ENCODE peak calls at places on chromosomes 11 and 22, in eight cellular contexts. J, L, M, V, X, N, B and R are unnamed samples.

GRCh38 chr11:134340354-134340964 is 8.7 kb downstream of the GLB1L2 start:
- DNase-seq in M (no peak), N (no peak), X (no peak), V (peak), B (no peak), L (no peak), J (peak), R (no peak)

GRCh38 chr22:44944891-44945600 is 64.8 kb downstream of the PHF21B start:
- DNase-seq in V (peak), L (no peak), N (no peak), B (no peak), X (no peak), M (no peak), J (no peak), R (no peak)

GRCh38 chr11:122287401-122287800 is 171.4 kb upstream of the BLID start:
- DNase-seq in N (no peak), X (no peak), M (no peak), B (no peak), J (no peak), V (no peak), L (no peak), R (no peak)

GRCh38 chr22:30880181-30880601 is 88.4 kb downstream of the MORC2 start:
- DNase-seq in J (no peak), N (no peak), M (no peak), L (no peak), B (no peak), V (peak), X (no peak), R (no peak)

GRCh38 chr11:115660072-115660805 is 156.0 kb upstream of the CADM1 start:
- DNase-seq in X (no peak), V (no peak), M (no peak), L (no peak), N (peak), J (no peak), B (no peak), R (no peak)

GRCh38 chr11:117808768-117809167 is 11.8 kb upstream of the DSCAML1 start:
- DNase-seq in N (no peak), V (peak), J (peak), B (no peak), X (no peak), M (no peak), L (no peak), R (no peak)

GRCh38 chr22:19035474-19036228 is 86.6 kb downstream of the DGCR2 start:
- DNase-seq in L (peak), J (no peak), B (peak), X (no peak), N (no peak), V (no peak), M (peak), R (no peak)

GRCh38 chr11:65506770-65507485 is 8.1 kb downstream of the MALAT1 start:
- DNase-seq in V (peak), N (no peak), M (peak), X (peak), J (peak), L (peak), B (peak), R (no peak)

GRCh38 chr11:95289378-95289777 is 58.4 kb upstream of the SESN3 start:
- DNase-seq in X (no peak), V (no peak), M (no peak), B (no peak), L (no peak), J (no peak), N (no peak), R (no peak)

GRCh38 chr11:17734418-17734911 is at the start of gene KCNC1:
- DNase-seq in X (peak), J (no peak), V (no peak), B (peak), N (peak), L (peak), M (peak), R (peak)

GRCh38 chr11:88246680-88247079 is 71.4 kb upstream of the RAB38 start:
- DNase-seq in J (no peak), X (peak), B (peak), L (peak), V (no peak), N (no peak), M (no peak), R (no peak)

GRCh38 chr11:27934830-27935145 is 173.2 kb downstream of the KIF18A start:
- DNase-seq in M (no peak), L (peak), X (no peak), B (peak), V (no peak), J (no peak), N (no peak), R (no peak)

GRCh38 chr11:14544611-14545010 is 24.4 kb upstream of the PSMA1 start:
- DNase-seq in V (no peak), M (no peak), L (peak), N (no peak), B (no peak), J (no peak), X (no peak), R (no peak)

GRCh38 chr11:3375552-3375951 is 3.4 kb downstream of the ZNF195 start:
- DNase-seq in M (no peak), L (peak), N (no peak), B (peak), X (no peak), J (no peak), V (no peak), R (no peak)

GRCh38 chr11:124678416-124678815 is 4.7 kb downstream of the SPA17 start:
- DNase-seq in N (no peak), B (no peak), X (no peak), J (no peak), V (no peak), L (no peak), M (no peak), R (no peak)

GRCh38 chr11:5625281-5625680 is 480 bp downstream of the TRIM34 start:
- DNase-seq in N (no peak), V (no peak), L (peak), B (no peak), J (no peak), X (no peak), M (no peak), R (no peak)

GRCh38 chr11:36296925-36297604 is 977 bp downstream of the PRR5L start:
- DNase-seq in J (peak), B (peak), M (no peak), L (peak), V (no peak), N (no peak), X (no peak), R (no peak)

GRCh38 chr11:75891947-75892739 is 77.1 kb downstream of the UVRAG start:
- DNase-seq in X (no peak), M (no peak), N (no peak), V (no peak), L (no peak), B (no peak), J (no peak), R (no peak)

GRCh38 chr22:43743929-43744643 is 68.0 kb downstream of the EFCAB6 start:
- DNase-seq in J (no peak), B (no peak), M (no peak), N (no peak), X (no peak), V (no peak), L (no peak), R (no peak)

GRCh38 chr11:33443684-33444083 is 186.5 kb downstream of the HIPK3 start:
- DNase-seq in J (no peak), M (no peak), V (no peak), L (no peak), N (no peak), B (no peak), X (no peak), R (no peak)

GRCh38 chr22:22168190-22168940 is 76.2 kb upstream of the VPREB1 start:
- DNase-seq in J (peak), M (no peak), L (peak), V (no peak), X (no peak), B (peak), N (no peak), R (no peak)

GRCh38 chr11:2566223-2567025 is 121.6 kb downstream of the KCNQ1 start:
- DNase-seq in V (peak), L (peak), X (peak), N (no peak), M (peak), J (peak), B (no peak), R (no peak)

GRCh38 chr11:75997273-75997552 is 182.2 kb downstream of the UVRAG start:
- DNase-seq in L (no peak), B (no peak), J (no peak), N (no peak), V (no peak), X (no peak), M (no peak), R (no peak)

GRCh38 chr11:79400717-79401330 is 40.0 kb downstream of the TENM4 start:
- DNase-seq in B (peak), N (peak), J (peak), V (no peak), L (peak), X (peak), M (no peak), R (no peak)

GRCh38 chr11:2201542-2201941 is 29.9 kb upstream of the TH start:
- DNase-seq in J (no peak), V (no peak), L (no peak), X (no peak), M (peak), B (no peak), N (no peak), R (no peak)

GRCh38 chr22:47808886-47809620 is 1046.6 kb downstream of the TBC1D22A start:
- DNase-seq in N (no peak), M (no peak), L (no peak), J (no peak), V (no peak), X (no peak), B (no peak), R (no peak)

GRCh38 chr11:57515332-57516060 is at the start of gene SLC43A1:
- DNase-seq in M (peak), N (peak), B (peak), V (peak), L (peak), J (peak), X (peak), R (peak)

GRCh38 chr11:90840071-90840470 is 617.2 kb upstream of the CHORDC1 start:
- DNase-seq in J (no peak), M (no peak), B (no peak), N (no peak), V (no peak), L (no peak), X (no peak), R (no peak)

GRCh38 chr11:38648597-38648996 is 2050.6 kb upstream of the RAG2 start:
- DNase-seq in B (no peak), J (no peak), M (no peak), X (no peak), V (no peak), N (no peak), L (no peak), R (no peak)

GRCh38 chr11:74449369-74449931 is 17.9 kb downstream of the KCNE3 start:
- DNase-seq in L (peak), B (peak), X (peak), J (peak), V (no peak), M (no peak), N (peak), R (no peak)

GRCh38 chr22:38233427-38233826 is 31.6 kb downstream of the MAFF start:
- DNase-seq in L (peak), V (no peak), N (no peak), B (peak), X (peak), M (peak), J (no peak), R (no peak)

GRCh38 chr11:20599424-20600346 is at the start of gene SLC6A5:
- DNase-seq in L (peak), J (no peak), M (no peak), B (peak), V (no peak), X (peak), N (peak), R (peak)

GRCh38 chr11:118476676-118477075 is 40.4 kb downstream of the KMT2A start:
- DNase-seq in M (no peak), L (no peak), X (no peak), V (no peak), B (peak), N (no peak), J (no peak), R (no peak)

GRCh38 chr11:103880968-103881367 is 155.5 kb upstream of the DDI1 start:
- DNase-seq in J (no peak), N (no peak), X (no peak), V (no peak), L (no peak), M (no peak), B (no peak), R (no peak)

GRCh38 chr11:103875855-103876510 is 160.5 kb upstream of the DDI1 start:
- DNase-seq in X (no peak), V (no peak), L (no peak), N (no peak), J (no peak), B (no peak), M (no peak), R (no peak)

GRCh38 chr11:103878646-103879045 is 157.8 kb upstream of the DDI1 start:
- DNase-seq in B (no peak), V (no peak), L (no peak), X (no peak), J (no peak), N (no peak), M (no peak), R (no peak)

GRCh38 chr11:103881518-103882070 is 154.8 kb upstream of the DDI1 start:
- DNase-seq in J (no peak), M (no peak), N (no peak), L (no peak), V (no peak), X (no peak), B (no peak), R (no peak)

GRCh38 chr11:103877221-103877620 is 159.2 kb upstream of the DDI1 start:
- DNase-seq in B (peak), V (no peak), N (no peak), J (no peak), X (no peak), M (no peak), L (peak), R (no peak)
- TF ChIP-seq CTCF in B (peak), V (no peak), N (no peak), J (no peak), X (no peak), M (no peak), L (no peak), R (no peak)

GRCh38 chr11:70482529-70482917 is 84.2 kb downstream of the CTTN start:
- DNase-seq in X (no peak), N (no peak), L (peak), M (no peak), B (no peak), V (peak), J (no peak), R (no peak)

GRCh38 chr11:70483940-70484339 is 85.6 kb downstream of the CTTN start:
- DNase-seq in B (no peak), M (no peak), L (no peak), J (no peak), X (no peak), V (no peak), N (no peak), R (no peak)

GRCh38 chr11:70481625-70482528 is 83.5 kb downstream of the CTTN start:
- DNase-seq in M (no peak), V (peak), J (peak), L (peak), B (peak), X (peak), N (no peak), R (no peak)

GRCh38 chr11:70485326-70486025 is 87.1 kb downstream of the CTTN start:
- DNase-seq in L (no peak), X (no peak), N (no peak), J (no peak), M (no peak), V (peak), B (no peak), R (no peak)

DNA sequence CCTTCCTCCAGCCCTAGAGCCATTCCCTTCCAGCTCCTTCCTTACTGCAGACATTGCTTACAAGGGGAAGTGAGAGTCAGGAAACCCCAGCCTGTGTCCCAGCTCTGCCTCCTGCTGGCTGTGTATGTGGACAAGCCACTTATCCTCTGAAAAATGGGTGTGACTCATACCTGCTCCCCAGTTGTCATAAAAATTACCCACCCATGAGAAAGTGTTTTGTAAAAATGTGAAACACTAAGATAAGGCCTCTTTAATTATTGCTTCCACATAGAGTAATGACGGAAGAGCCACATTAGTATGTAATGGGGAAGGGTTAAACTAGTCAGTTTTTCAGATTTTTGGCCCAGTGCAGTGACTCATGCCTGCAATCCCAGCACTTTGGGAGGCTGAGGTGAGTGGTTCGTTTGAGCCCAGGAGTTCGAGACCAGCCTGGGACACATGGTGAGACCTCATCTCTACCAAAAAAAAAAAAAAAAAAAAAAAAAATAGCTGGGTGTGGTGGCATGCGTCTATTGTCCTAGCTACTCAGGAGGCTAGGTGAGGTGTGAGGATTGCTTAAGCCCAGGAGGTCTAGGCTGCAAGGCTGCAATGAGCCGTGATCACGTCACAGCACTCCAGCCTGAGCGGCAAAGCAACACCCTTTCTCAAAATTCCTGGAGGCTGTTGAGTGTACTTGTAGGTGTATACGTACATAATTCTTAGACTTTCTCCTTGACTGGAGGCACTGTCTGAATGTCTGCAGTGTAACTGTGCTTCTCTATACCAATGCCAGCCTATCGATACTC is 84.9 kb downstream of the CTTN start:
- DNase-seq in X (peak), M (no peak), N (peak), J (peak), B (peak), V (peak), L (peak), R (no peak)
- TF ChIP-seq CTCF in X (peak), M (no peak), N (no peak), J (peak), B (peak), V (no peak), L (peak), R (peak)

GRCh38 chr11:73137942-73138274 is 4.2 kb downstream of the FCHSD2 start:
- DNase-seq in V (no peak), X (no peak), B (no peak), L (no peak), N (no peak), M (no peak), J (no peak), R (no peak)

GRCh38 chr11:73139476-73140198 is 2.5 kb downstream of the FCHSD2 start:
- DNase-seq in J (no peak), B (no peak), L (peak), X (no peak), M (no peak), N (no peak), V (no peak), R (no peak)

GRCh38 chr11:73135346-73136284 is 6.5 kb downstream of the FCHSD2 start:
- DNase-seq in V (no peak), L (peak), X (no peak), B (no peak), J (no peak), N (no peak), M (no peak), R (no peak)

GRCh38 chr11:73140213-73141030 is 1.7 kb downstream of the FCHSD2 start:
- DNase-seq in J (no peak), M (no peak), V (no peak), B (no peak), N (peak), L (peak), X (peak), R (no peak)

DNA sequence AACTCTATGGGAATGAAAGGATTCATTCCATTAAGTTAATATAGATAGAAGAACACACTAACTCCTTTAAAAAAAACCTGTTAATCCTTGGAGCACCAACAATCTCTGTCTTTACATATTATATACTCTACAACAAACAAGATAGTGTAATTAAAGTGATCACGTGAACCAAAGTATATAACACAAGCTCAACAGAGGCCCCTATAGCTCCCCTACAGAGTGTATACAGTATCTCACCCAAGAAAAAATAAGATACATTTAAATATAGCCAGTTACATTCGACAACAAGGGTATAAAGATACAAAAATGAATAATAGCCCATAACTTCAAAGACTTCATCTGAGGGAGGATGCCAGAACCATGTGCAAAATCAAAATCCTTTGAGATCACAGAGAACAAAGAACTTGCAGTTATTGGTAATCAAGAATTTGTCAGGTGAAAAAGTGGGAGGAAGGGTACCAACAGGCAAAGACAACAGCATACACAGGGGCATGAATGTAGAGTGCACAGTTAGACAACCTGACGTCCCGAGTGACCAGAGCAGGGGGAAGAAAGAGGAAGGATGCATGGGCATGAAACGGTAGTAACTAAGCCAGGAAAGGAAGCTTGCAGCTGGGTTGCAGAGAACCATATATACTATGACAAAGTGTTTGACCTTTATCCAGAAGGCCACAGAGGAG is 4.7 kb downstream of the FCHSD2 start:
- DNase-seq in J (no peak), M (no peak), L (no peak), N (no peak), V (no peak), B (no peak), X (no peak), R (no peak)
- TF ChIP-seq CTCF in J (no peak), M (no peak), L (no peak), N (no peak), V (no peak), B (no peak), X (no peak), R (no peak)

GRCh38 chr22:37098976-37099577 is 10.4 kb downstream of the TMPRSS6 start:
- DNase-seq in V (no peak), J (no peak), L (no peak), B (no peak), M (no peak), N (no peak), X (no peak), R (no peak)
- TF ChIP-seq CTCF in V (no peak), J (no peak), L (peak), B (peak), M (no peak), N (no peak), X (no peak), R (peak)

GRCh38 chr11:64342869-64343739 is 3.1 kb downstream of the CCDC88B start:
- DNase-seq in V (peak), X (no peak), N (no peak), B (no peak), J (no peak), L (no peak), M (no peak), R (no peak)
- TF ChIP-seq CTCF in V (no peak), X (no peak), N (no peak), B (no peak), J (no peak), L (no peak), M (no peak), R (no peak)

GRCh38 chr11:72704783-72705287 is 30.6 kb upstream of the PDE2A start:
- DNase-seq in X (no peak), L (no peak), M (no peak), V (no peak), N (no peak), J (no peak), B (no peak), R (no peak)

GRCh38 chr11:72703281-72704008 is 29.2 kb upstream of the PDE2A start:
- DNase-seq in J (no peak), M (peak), V (peak), N (no peak), L (peak), X (peak), B (peak), R (no peak)

GRCh38 chr11:72702842-72703241 is 28.6 kb upstream of the PDE2A start:
- DNase-seq in J (no peak), B (no peak), N (no peak), V (no peak), L (no peak), X (no peak), M (no peak), R (no peak)

GRCh38 chr11:72705442-72706365 is 31.5 kb upstream of the PDE2A start:
- DNase-seq in X (no peak), B (no peak), L (no peak), M (no peak), V (no peak), J (no peak), N (no peak), R (no peak)

GRCh38 chr11:72704028-72704782 is 30.0 kb upstream of the PDE2A start:
- DNase-seq in J (no peak), N (no peak), B (no peak), L (no peak), V (no peak), X (no peak), M (no peak), R (no peak)
- TF ChIP-seq CTCF in J (no peak), N (no peak), B (no peak), L (peak), V (no peak), X (no peak), M (no peak), R (no peak)